ENCODE peak calls at places on chromosomes 6 and 20, in seven cellular contexts. K is mammary epithelial cell, Q is neuronal stem cell, B is hepatocyte, Y is neural progenitor cell, M is astrocyte, T is OCI-LY7. R is an unnamed sample.

GRCh38 chr20:49610701-49611538 is 43.0 kb upstream of the PTGIS start:
- DNase-seq in K (peak), M (no peak), B (peak), Y (peak), Q (peak), T (peak), R (peak)

GRCh38 chr20:11716239-11716944 is 201.3 kb upstream of the BTBD3 start:
- DNase-seq in K (peak), M (peak), B (peak), T (peak), Q (no peak), Y (peak), R (peak)

GRCh38 chr6:39074486-39074885 is 25.9 kb downstream of the GLP1R start:
- DNase-seq in M (no peak), T (no peak), Q (no peak), Y (no peak), B (no peak), K (no peak), R (peak)

GRCh38 chr20:53559816-53560215 is 33.8 kb downstream of the ZNF217 start:
- DNase-seq in T (no peak), K (no peak), M (peak), B (no peak), Q (no peak), Y (no peak), R (no peak)

GRCh38 chr6:74671558-74672025 is 534.3 kb downstream of the COL12A1 start:
- DNase-seq in Q (no peak), Y (no peak), T (no peak), B (no peak), M (peak), K (peak), R (no peak)

GRCh38 chr6:14966902-14967711 is 278.8 kb upstream of the JARID2 start:
- DNase-seq in Y (no peak), Q (no peak), K (no peak), M (no peak), T (no peak), B (no peak), R (no peak)

GRCh38 chr20:14712302-14712739 is 374.9 kb upstream of the FLRT3 start:
- DNase-seq in Y (peak), T (no peak), B (peak), K (peak), M (peak), Q (peak), R (peak)

GRCh38 chr6:81241717-81242116 is 510.8 kb downstream of the TENT5A start:
- DNase-seq in Y (peak), Q (no peak), K (peak), T (no peak), B (peak), M (peak), R (peak)

GRCh38 chr20:21505810-21506530 is 7.9 kb downstream of the NKX2-2 start:
- DNase-seq in M (peak), B (peak), K (peak), Y (peak), Q (peak), T (no peak), R (peak)

GRCh38 chr20:20216941-20217340 is 151.0 kb upstream of the INSM1 start:
- DNase-seq in Y (no peak), Q (no peak), B (no peak), K (no peak), M (no peak), T (no peak), R (no peak)

GRCh38 chr6:89792881-89793280 is 26.7 kb downstream of the MDN1 start:
- DNase-seq in B (peak), K (peak), Y (peak), M (peak), T (peak), Q (no peak), R (peak)

GRCh38 chr20:10639051-10639761 is 34.6 kb downstream of the JAG1 start:
- DNase-seq in M (no peak), B (no peak), Q (no peak), T (no peak), Y (peak), K (no peak), R (no peak)

GRCh38 chr6:111662794-111663231 is 57.1 kb upstream of the TRAF3IP2 start:
- DNase-seq in T (peak), Q (no peak), K (no peak), M (peak), B (no peak), Y (no peak), R (no peak)

GRCh38 chr6:37454420-37455125 is 21.6 kb downstream of the CMTR1 start:
- DNase-seq in Q (no peak), T (no peak), K (no peak), B (no peak), M (no peak), Y (no peak), R (no peak)

GRCh38 chr6:154440422-154441043 is 70.0 kb downstream of the CNKSR3 start:
- DNase-seq in Y (no peak), B (no peak), M (no peak), Q (no peak), T (no peak), K (no peak), R (no peak)

GRCh38 chr20:21173496-21174025 is 47.7 kb downstream of the KIZ start:
- DNase-seq in T (no peak), B (no peak), M (peak), Y (no peak), Q (no peak), K (no peak), R (no peak)

GRCh38 chr6:26660096-26660425 is 515 bp upstream of the ZNF322 start:
- DNase-seq in Q (no peak), T (peak), Y (no peak), K (no peak), B (peak), M (peak), R (peak)

GRCh38 chr20:52102559-52102958 is 89.0 kb downstream of the ZFP64 start:
- DNase-seq in B (no peak), Q (no peak), T (no peak), Y (no peak), M (no peak), K (no peak), R (no peak)
- H3K4me2 ChIP-seq in B (no peak), Q (no peak), T (no peak), Y (no peak), M (peak), K (no peak), R (peak)

GRCh38 chr6:5249451-5250122 is 11.2 kb downstream of the LYRM4 start:
- DNase-seq in B (no peak), K (peak), T (no peak), Q (no peak), M (peak), Y (no peak), R (no peak)
- H3K4me2 ChIP-seq in B (no peak), K (peak), T (no peak), Q (no peak), M (no peak), Y (no peak), R (no peak)

GRCh38 chr6:113586413-113586812 is 270.7 kb upstream of the MARCKS start:
- DNase-seq in B (no peak), T (no peak), Q (no peak), M (peak), Y (no peak), K (peak), R (no peak)
- H3K4me2 ChIP-seq in B (no peak), T (no peak), Q (no peak), M (peak), Y (peak), K (no peak), R (peak)

GRCh38 chr6:156024339-156024738 is 568.7 kb upstream of the NOX3 start:
- DNase-seq in K (no peak), B (no peak), Y (no peak), M (no peak), T (no peak), Q (no peak), R (no peak)

GRCh38 chr6:156030053-156030452 is 574.4 kb upstream of the NOX3 start:
- DNase-seq in Q (no peak), B (no peak), M (no peak), K (no peak), T (no peak), Y (no peak), R (no peak)

GRCh38 chr6:156028310-156029131 is 572.9 kb upstream of the NOX3 start:
- DNase-seq in Q (no peak), M (no peak), Y (no peak), T (peak), K (no peak), B (no peak), R (no peak)

GRCh38 chr6:156029296-156029985 is 573.8 kb upstream of the NOX3 start:
- DNase-seq in B (no peak), K (no peak), T (no peak), M (no peak), Q (no peak), Y (no peak), R (no peak)

DNA sequence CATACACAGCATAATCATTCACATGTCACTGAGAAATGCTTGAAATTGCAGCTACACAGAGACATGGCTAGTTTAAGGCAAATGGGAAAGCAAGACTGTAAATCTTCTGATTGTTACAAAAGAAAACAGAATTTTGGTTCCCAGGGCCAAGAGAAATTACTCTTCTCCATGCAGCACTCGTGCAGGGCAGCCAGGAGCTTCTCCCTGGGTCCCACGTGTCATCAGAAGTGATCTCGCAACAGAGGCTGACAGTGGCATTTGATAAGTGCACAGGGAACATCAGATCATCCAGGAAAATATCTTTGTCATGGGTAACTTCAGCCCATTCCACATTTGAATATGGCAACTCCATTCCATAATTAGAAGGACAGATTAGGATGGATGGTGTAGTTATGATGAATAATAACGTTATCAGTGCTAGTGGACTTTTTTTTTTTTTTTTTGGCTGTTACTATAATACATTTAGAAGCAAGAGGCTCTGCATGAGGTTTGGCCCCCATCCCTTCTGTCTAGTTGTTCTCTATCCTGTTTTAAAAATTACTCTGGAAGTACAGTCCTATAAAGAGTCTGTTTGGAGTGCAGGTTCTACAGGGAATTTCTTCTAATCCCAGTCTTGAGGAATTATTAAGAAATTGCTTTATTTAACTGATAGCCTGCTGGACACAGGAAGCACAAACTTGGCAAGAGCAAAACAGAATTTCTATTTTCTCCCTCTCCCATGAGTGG is 571.1 kb upstream of the NOX3 start:
- DNase-seq in M (no peak), Y (no peak), B (no peak), Q (no peak), K (no peak), T (no peak), R (no peak)
- H3K4me2 ChIP-seq in M (no peak), Y (no peak), B (no peak), Q (no peak), K (no peak), T (no peak), R (no peak)

GRCh38 chr20:13173201-13173600 is 47.9 kb upstream of the ISM1 start:
- DNase-seq in T (no peak), Q (no peak), B (no peak), M (no peak), K (peak), Y (no peak), R (no peak)
- H3K4me2 ChIP-seq in T (no peak), Q (no peak), B (no peak), M (no peak), K (no peak), Y (no peak), R (no peak)

GRCh38 chr6:48134246-48134645 is 23.2 kb upstream of the PTCHD4 start:
- DNase-seq in K (no peak), B (no peak), M (no peak), Y (no peak), T (no peak), Q (no peak), R (no peak)
- H3K4me2 ChIP-seq in K (no peak), B (no peak), M (no peak), Y (no peak), T (no peak), Q (no peak), R (no peak)

DNA sequence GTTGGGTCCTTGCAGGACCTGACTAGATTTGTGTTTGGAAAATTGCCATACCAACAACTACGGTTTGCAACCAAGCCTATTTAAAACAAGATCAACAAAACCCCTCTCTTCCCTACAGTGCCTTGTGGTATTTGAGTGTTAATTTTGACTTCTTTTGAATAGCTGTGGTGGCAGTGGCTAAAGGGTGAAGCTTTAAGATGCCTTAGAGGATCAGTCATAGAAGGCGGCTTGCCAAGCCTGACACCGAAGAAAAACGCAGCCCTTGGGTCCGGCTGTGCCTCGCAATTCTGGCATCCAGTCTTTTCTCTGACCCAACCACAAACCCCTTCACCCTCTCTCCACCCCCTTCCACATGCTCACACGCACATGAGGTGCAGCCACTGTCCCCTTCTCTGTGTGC is 32.6 kb downstream of the BMP6 start:
- DNase-seq in Q (no peak), Y (no peak), B (no peak), K (peak), T (no peak), M (peak), R (no peak)
- H3K4me2 ChIP-seq in Q (no peak), Y (no peak), B (no peak), K (no peak), T (no peak), M (peak), R (no peak)

GRCh38 chr6:69881322-69882151 is 15.2 kb downstream of the COL19A1 start:
- DNase-seq in B (no peak), M (no peak), T (peak), Q (no peak), Y (no peak), K (no peak), R (no peak)

GRCh38 chr6:69884231-69884630 is 17.9 kb downstream of the COL19A1 start:
- DNase-seq in Q (no peak), T (no peak), Y (no peak), K (no peak), B (no peak), M (no peak), R (no peak)

GRCh38 chr6:69883551-69883950 is 17.2 kb downstream of the COL19A1 start:
- DNase-seq in B (no peak), K (no peak), Y (no peak), M (no peak), Q (no peak), T (no peak), R (no peak)

GRCh38 chr6:69878795-69879194 is 12.4 kb downstream of the COL19A1 start:
- DNase-seq in Q (no peak), Y (no peak), K (no peak), M (no peak), T (no peak), B (no peak), R (no peak)

DNA sequence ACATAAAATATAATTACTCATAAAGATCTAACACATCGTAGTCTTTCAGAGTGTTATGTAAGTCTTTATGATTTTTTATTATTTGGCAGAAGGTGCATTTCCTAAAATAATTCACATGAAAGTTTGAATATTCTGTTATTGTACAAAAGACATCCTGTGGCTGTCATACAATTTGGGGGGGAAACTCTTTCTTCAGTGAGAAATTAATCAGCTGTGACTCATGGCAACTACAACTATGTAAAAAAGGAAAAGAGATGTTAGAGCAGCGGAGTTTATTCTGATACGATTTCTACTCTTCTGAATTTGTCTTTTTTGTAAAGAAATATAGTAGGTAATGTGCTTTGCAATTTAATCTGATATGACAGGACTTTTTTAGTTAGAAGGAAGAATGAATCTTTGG is 14.2 kb downstream of the COL19A1 start:
- DNase-seq in T (peak), Y (no peak), K (no peak), Q (no peak), M (no peak), B (no peak), R (no peak)
- H3K4me2 ChIP-seq in T (peak), Y (no peak), K (no peak), Q (no peak), M (no peak), B (no peak), R (no peak)